ENCODE peak calls at places on chromosomes 1 and 21, in ten cellular contexts. One of them, this sample, is unnamed.

GRCh38 chr1:12598914-12599463 is 19.0 kb downstream of the DHRS3 start:
- DNase-seq in psoas muscle: no peak
- DNase-seq in GM12878: no peak
- DNase-seq in breast epithelium: no peak
- DNase-seq in fibroblast of lung: no peak
- DNase-seq in left ventricle myocardium inferior: no peak
- DNase-seq in left lung: no peak
- DNase-seq in neuronal stem cell: no peak
- DNase-seq in mesenchymal stem cell: no peak
- DNase-seq in neural progenitor cell: no peak
- DNase-seq in this sample: no peak

GRCh38 chr1:16111771-16112557 is 38.5 kb upstream of the FAM131C start:
- DNase-seq in left ventricle myocardium inferior: no peak
- DNase-seq in psoas muscle: no peak
- DNase-seq in fibroblast of lung: peak; percentile 88
- DNase-seq in GM12878: no peak
- DNase-seq in breast epithelium: no peak
- DNase-seq in neural progenitor cell: no peak
- DNase-seq in mesenchymal stem cell: peak; percentile 88
- DNase-seq in neuronal stem cell: no peak
- DNase-seq in left lung: peak; percentile 62
- DNase-seq in this sample: no peak

GRCh38 chr21:37564924-37565529 is 198.5 kb downstream of the DYRK1A start:
- DNase-seq in neural progenitor cell: peak; percentile 42
- DNase-seq in mesenchymal stem cell: peak; percentile 41
- DNase-seq in neuronal stem cell: no peak
- DNase-seq in psoas muscle: no peak
- DNase-seq in left ventricle myocardium inferior: no peak
- DNase-seq in GM12878: no peak
- DNase-seq in left lung: no peak
- DNase-seq in breast epithelium: no peak
- DNase-seq in fibroblast of lung: no peak
- DNase-seq in this sample: no peak

GRCh38 chr1:176854725-176855433 is 309.6 kb downstream of the ASTN1 start:
- DNase-seq in neural progenitor cell: no peak
- DNase-seq in left ventricle myocardium inferior: no peak
- DNase-seq in breast epithelium: no peak
- DNase-seq in neuronal stem cell: no peak
- DNase-seq in fibroblast of lung: no peak
- DNase-seq in left lung: no peak
- DNase-seq in psoas muscle: no peak
- DNase-seq in GM12878: no peak
- DNase-seq in mesenchymal stem cell: no peak
- DNase-seq in this sample: no peak

GRCh38 chr1:39919545-39919944 is 17.8 kb upstream of the MYCL start:
- DNase-seq in neuronal stem cell: peak; percentile 38
- DNase-seq in left ventricle myocardium inferior: no peak
- DNase-seq in fibroblast of lung: peak; percentile 59
- DNase-seq in GM12878: peak; percentile 35
- DNase-seq in breast epithelium: no peak
- DNase-seq in psoas muscle: no peak
- DNase-seq in left lung: no peak
- DNase-seq in neural progenitor cell: peak; percentile 77
- DNase-seq in mesenchymal stem cell: peak; percentile 58
- DNase-seq in this sample: peak; percentile 76

GRCh38 chr1:174789399-174789798 is 210.3 kb upstream of the CACYBP start:
- DNase-seq in neural progenitor cell: no peak
- DNase-seq in neuronal stem cell: no peak
- DNase-seq in left lung: no peak
- DNase-seq in mesenchymal stem cell: peak; percentile 60
- DNase-seq in GM12878: peak; percentile 50
- DNase-seq in breast epithelium: no peak
- DNase-seq in left ventricle myocardium inferior: no peak
- DNase-seq in fibroblast of lung: peak; percentile 39
- DNase-seq in psoas muscle: no peak
- DNase-seq in this sample: peak; percentile 71

GRCh38 chr1:184425449-184426277 is 38.8 kb downstream of the C1orf21 start:
- DNase-seq in neuronal stem cell: no peak
- DNase-seq in left lung: no peak
- DNase-seq in neural progenitor cell: no peak
- DNase-seq in fibroblast of lung: no peak
- DNase-seq in mesenchymal stem cell: peak; percentile 35
- DNase-seq in left ventricle myocardium inferior: no peak
- DNase-seq in psoas muscle: no peak
- DNase-seq in GM12878: no peak
- DNase-seq in breast epithelium: no peak
- DNase-seq in this sample: no peak

GRCh38 chr21:17463441-17463840 is 49.4 kb upstream of the CXADR start:
- DNase-seq in fibroblast of lung: peak; percentile 71
- DNase-seq in left ventricle myocardium inferior: no peak
- DNase-seq in neural progenitor cell: peak; percentile 64
- DNase-seq in psoas muscle: no peak
- DNase-seq in GM12878: no peak
- DNase-seq in left lung: no peak
- DNase-seq in mesenchymal stem cell: peak; percentile 44
- DNase-seq in breast epithelium: no peak
- DNase-seq in neuronal stem cell: no peak
- DNase-seq in this sample: peak; percentile 71

GRCh38 chr1:172826096-172826741 is 167.3 kb downstream of the FASLG start:
- DNase-seq in fibroblast of lung: peak; percentile 98
- DNase-seq in neuronal stem cell: no peak
- DNase-seq in GM12878: no peak
- DNase-seq in psoas muscle: no peak
- DNase-seq in left ventricle myocardium inferior: no peak
- DNase-seq in left lung: no peak
- DNase-seq in neural progenitor cell: peak; percentile 39
- DNase-seq in mesenchymal stem cell: peak; percentile 96
- DNase-seq in breast epithelium: no peak
- DNase-seq in this sample: peak; percentile 68

DNA sequence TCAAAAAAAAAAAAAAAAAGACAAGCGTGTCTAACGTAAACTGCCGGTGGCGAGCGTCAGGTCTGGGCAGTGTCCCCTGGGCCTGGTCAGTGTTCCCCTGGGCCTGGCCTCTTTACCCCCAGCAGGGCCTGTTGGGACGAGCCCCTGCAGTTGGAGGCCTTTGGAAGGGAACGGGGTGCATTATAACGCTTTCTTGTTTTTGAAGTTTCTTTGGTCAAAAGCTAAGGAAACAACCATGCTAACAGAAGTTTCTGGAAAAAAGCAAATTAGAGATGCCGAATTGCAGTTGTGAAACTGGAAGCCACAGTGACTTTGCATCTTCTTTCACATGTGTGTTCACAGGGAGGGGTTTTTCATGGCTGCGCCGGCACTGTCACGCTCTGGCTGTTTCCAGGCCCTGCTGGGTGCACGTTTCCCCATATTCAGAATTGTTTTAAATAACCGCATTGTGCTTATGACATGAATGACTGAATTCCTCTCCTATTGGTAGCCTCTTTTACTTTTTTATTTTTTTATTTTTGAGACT is 16.0 kb downstream of the RRP1 start:
- DNase-seq in GM12878: peak; percentile 98
- DNase-seq in mesenchymal stem cell: no peak
- DNase-seq in neuronal stem cell: no peak
- DNase-seq in left ventricle myocardium inferior: no peak
- DNase-seq in left lung: peak; percentile 82
- DNase-seq in breast epithelium: no peak
- DNase-seq in fibroblast of lung: no peak
- DNase-seq in neural progenitor cell: no peak
- DNase-seq in psoas muscle: no peak
- DNase-seq in this sample: no peak
- H3K27ac ChIP-seq in GM12878: peak overlapping the region; percentile 98
- H3K27ac ChIP-seq in mesenchymal stem cell: no peak overlapping the region
- H3K27ac ChIP-seq in neuronal stem cell: no peak overlapping the region
- H3K27ac ChIP-seq in left ventricle myocardium inferior: no peak overlapping the region
- H3K27ac ChIP-seq in left lung: no peak overlapping the region
- H3K27ac ChIP-seq in breast epithelium: no peak overlapping the region
- H3K27ac ChIP-seq in fibroblast of lung: no peak overlapping the region
- H3K27ac ChIP-seq in neural progenitor cell: no peak overlapping the region
- H3K27ac ChIP-seq in psoas muscle: no peak overlapping the region
- H3K27ac ChIP-seq in this sample: no peak overlapping the region

GRCh38 chr1:75916834-75917233 is 15.4 kb downstream of the ASB17 start:
- DNase-seq in mesenchymal stem cell: no peak
- DNase-seq in psoas muscle: no peak
- DNase-seq in neural progenitor cell: no peak
- DNase-seq in left ventricle myocardium inferior: no peak
- DNase-seq in left lung: no peak
- DNase-seq in breast epithelium: no peak
- DNase-seq in fibroblast of lung: no peak
- DNase-seq in neuronal stem cell: no peak
- DNase-seq in GM12878: no peak
- DNase-seq in this sample: no peak
- H3K4me1 ChIP-seq in mesenchymal stem cell: no peaks in the 10 kb centered on the region
- H3K4me1 ChIP-seq in psoas muscle: no peaks in the 10 kb centered on the region
- H3K4me1 ChIP-seq in neural progenitor cell: no peaks in the 10 kb centered on the region
- H3K4me1 ChIP-seq in left ventricle myocardium inferior: no peaks in the 10 kb centered on the region
- H3K4me1 ChIP-seq in left lung: no peaks in the 10 kb centered on the region
- H3K4me1 ChIP-seq in breast epithelium: no peaks in the 10 kb centered on the region
- H3K4me1 ChIP-seq in fibroblast of lung: no peaks in the 10 kb centered on the region
- H3K4me1 ChIP-seq in neuronal stem cell: no peaks in the 10 kb centered on the region
- H3K4me1 ChIP-seq in GM12878: no peaks in the 10 kb centered on the region
- H3K4me1 ChIP-seq in this sample: no peaks in the 10 kb centered on the region

GRCh38 chr1:85577421-85578320 is 2.9 kb upstream of the CCN1 start:
- DNase-seq in neuronal stem cell: no peak
- DNase-seq in GM12878: no peak
- DNase-seq in psoas muscle: peak; percentile 31
- DNase-seq in neural progenitor cell: peak; percentile 51
- DNase-seq in left lung: peak; percentile 79
- DNase-seq in breast epithelium: no peak
- DNase-seq in mesenchymal stem cell: peak; percentile 91
- DNase-seq in fibroblast of lung: peak; percentile 81
- DNase-seq in left ventricle myocardium inferior: peak; percentile 39
- DNase-seq in this sample: peak; percentile 17

GRCh38 chr1:85576256-85576641 is 4.3 kb upstream of the CCN1 start:
- DNase-seq in neuronal stem cell: no peak
- DNase-seq in GM12878: no peak
- DNase-seq in mesenchymal stem cell: peak; percentile 88
- DNase-seq in fibroblast of lung: no peak
- DNase-seq in neural progenitor cell: no peak
- DNase-seq in breast epithelium: no peak
- DNase-seq in left lung: no peak
- DNase-seq in left ventricle myocardium inferior: no peak
- DNase-seq in psoas muscle: no peak
- DNase-seq in this sample: no peak

GRCh38 chr1:85575363-85575995 is 5.1 kb upstream of the CCN1 start:
- DNase-seq in fibroblast of lung: no peak
- DNase-seq in breast epithelium: no peak
- DNase-seq in neuronal stem cell: no peak
- DNase-seq in mesenchymal stem cell: no peak
- DNase-seq in left ventricle myocardium inferior: no peak
- DNase-seq in neural progenitor cell: no peak
- DNase-seq in psoas muscle: no peak
- DNase-seq in GM12878: no peak
- DNase-seq in left lung: no peak
- DNase-seq in this sample: no peak

GRCh38 chr1:85578321-85579295 is 2.0 kb upstream of the CCN1 start:
- DNase-seq in fibroblast of lung: peak; percentile 98
- DNase-seq in left ventricle myocardium inferior: no peak
- DNase-seq in breast epithelium: no peak
- DNase-seq in neuronal stem cell: no peak
- DNase-seq in neural progenitor cell: peak; percentile 36
- DNase-seq in GM12878: no peak
- DNase-seq in left lung: no peak
- DNase-seq in mesenchymal stem cell: peak; percentile 95
- DNase-seq in psoas muscle: no peak
- DNase-seq in this sample: no peak

DNA sequence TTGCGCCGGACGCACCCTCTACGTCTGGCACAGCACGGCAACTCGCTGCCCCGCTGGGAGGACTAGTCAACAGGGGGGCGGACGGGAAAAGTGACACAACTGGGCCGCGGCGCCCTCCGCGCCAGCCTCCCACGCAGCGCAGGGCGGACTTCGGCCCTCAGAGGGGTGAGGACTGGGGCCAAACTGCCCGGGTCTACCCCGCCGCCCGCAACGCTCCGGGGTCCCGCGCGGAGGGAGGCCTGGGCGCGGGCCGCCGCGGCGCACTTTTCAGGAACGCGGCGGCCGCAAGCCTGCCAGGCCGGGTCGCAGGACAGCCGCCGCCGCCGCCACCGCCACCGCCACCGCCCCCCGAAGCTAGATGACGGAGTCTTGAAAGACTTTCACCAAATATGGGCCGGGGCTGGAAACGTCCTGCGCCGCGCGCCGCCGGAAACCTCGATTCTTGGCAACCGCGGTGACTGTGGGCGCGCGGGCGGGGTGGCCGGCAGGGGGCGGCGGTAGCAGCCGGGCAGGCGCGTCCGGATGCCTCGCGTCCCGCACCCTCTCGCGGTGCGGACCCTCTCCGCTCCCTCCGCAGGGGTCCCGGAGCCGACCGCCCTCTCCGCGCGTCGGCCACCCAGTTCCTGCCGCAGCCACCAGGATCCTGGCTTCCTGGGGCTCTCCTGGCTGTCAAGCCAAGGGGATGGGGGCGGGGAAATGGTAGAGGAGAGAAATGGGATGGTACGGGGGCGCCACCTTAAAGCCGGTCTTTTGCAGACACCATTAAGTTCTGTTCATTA is 3.7 kb upstream of the CCN1 start:
- DNase-seq in fibroblast of lung: peak; percentile 91
- DNase-seq in breast epithelium: peak; percentile 89
- DNase-seq in mesenchymal stem cell: peak; percentile 94
- DNase-seq in GM12878: no peak
- DNase-seq in neuronal stem cell: peak; percentile 86
- DNase-seq in left ventricle myocardium inferior: peak; percentile 90
- DNase-seq in neural progenitor cell: peak; percentile 93
- DNase-seq in psoas muscle: peak; percentile 89
- DNase-seq in left lung: peak; percentile 91
- DNase-seq in this sample: peak; percentile 62
- H3K27me3 ChIP-seq in fibroblast of lung: no peaks in the 10 kb centered on the region
- H3K27me3 ChIP-seq in breast epithelium: no peaks in the 10 kb centered on the region
- H3K27me3 ChIP-seq in mesenchymal stem cell: no peaks in the 10 kb centered on the region
- H3K27me3 ChIP-seq in GM12878: peaks cover 21% of the 10 kb centered on the region
- H3K27me3 ChIP-seq in neuronal stem cell: no peaks in the 10 kb centered on the region
- H3K27me3 ChIP-seq in left ventricle myocardium inferior: no peaks in the 10 kb centered on the region
- H3K27me3 ChIP-seq in neural progenitor cell: peaks cover 48% of the 10 kb centered on the region
- H3K27me3 ChIP-seq in psoas muscle: no peaks in the 10 kb centered on the region
- H3K27me3 ChIP-seq in left lung: no peaks in the 10 kb centered on the region
- H3K27me3 ChIP-seq in this sample: no peaks in the 10 kb centered on the region

DNA sequence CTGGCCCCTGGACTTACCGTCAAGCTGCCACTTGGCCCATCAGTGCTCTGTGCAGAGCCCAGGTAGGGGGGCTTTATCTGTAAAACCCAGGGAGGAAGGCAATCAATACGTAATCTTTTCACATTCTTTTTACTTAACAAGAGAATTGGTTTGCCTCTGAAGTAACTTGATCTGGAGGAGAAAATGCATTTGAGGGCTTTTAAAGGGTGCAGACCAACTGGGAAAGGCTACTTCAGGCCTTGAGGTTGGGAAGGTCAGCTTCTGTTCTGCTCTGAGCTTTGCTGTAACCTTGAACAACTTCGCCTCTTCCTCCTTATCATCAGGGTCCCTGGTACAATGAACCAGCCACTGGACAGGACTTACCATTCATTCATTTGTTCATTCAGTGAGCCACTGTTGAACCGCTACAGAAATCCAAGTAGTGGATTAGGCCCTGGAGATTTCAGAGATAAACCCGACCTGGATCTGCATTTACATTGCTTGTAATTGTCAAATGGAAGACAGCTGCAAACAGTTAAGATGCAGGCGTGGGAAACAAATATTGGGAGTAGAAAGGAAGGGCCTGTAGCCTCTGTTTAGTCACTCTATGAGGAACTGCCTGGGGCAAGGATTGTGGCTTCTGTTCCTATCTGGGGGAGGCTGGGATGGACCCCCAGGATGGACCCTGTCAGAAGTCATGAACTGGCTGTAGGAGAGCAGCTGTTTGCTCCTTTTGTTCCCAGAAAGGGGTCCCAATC is 90.9 kb downstream of the MAN1C1 start:
- DNase-seq in neuronal stem cell: no peak
- DNase-seq in left lung: no peak
- DNase-seq in neural progenitor cell: peak; percentile 50
- DNase-seq in mesenchymal stem cell: peak; percentile 66
- DNase-seq in GM12878: no peak
- DNase-seq in fibroblast of lung: no peak
- DNase-seq in psoas muscle: no peak
- DNase-seq in breast epithelium: no peak
- DNase-seq in left ventricle myocardium inferior: no peak
- DNase-seq in this sample: peak; percentile 31
- H3K27ac ChIP-seq in neuronal stem cell: peak overlapping the region; percentile 14
- H3K27ac ChIP-seq in left lung: no peak overlapping the region
- H3K27ac ChIP-seq in neural progenitor cell: peak overlapping the region; percentile 48
- H3K27ac ChIP-seq in mesenchymal stem cell: no peak overlapping the region
- H3K27ac ChIP-seq in GM12878: no peak overlapping the region
- H3K27ac ChIP-seq in fibroblast of lung: peak overlapping the region; percentile 70
- H3K27ac ChIP-seq in psoas muscle: no peak overlapping the region
- H3K27ac ChIP-seq in breast epithelium: peak overlapping the region; percentile 58
- H3K27ac ChIP-seq in left ventricle myocardium inferior: peak overlapping the region; percentile 58
- H3K27ac ChIP-seq in this sample: no peak overlapping the region

This sample was measured in mammary epithelial cell.